ENCODE peak calls at places on chromosomes 12 and 14, in four cellular contexts. J, X, K and V are unnamed samples.

GRCh38 chr12:102441077-102441596 is 39.2 kb downstream of the IGF1 start:
- DNase-seq in X (no peak), K (no peak), J (peak), V (no peak)

GRCh38 chr12:132071837-132072384 is 72.2 kb downstream of the DDX51 start:
- DNase-seq in X (no peak), J (no peak), K (no peak), V (no peak)

GRCh38 chr12:39803151-39803550 is 183.5 kb upstream of the ABCD2 start:
- DNase-seq in J (no peak), K (no peak), X (no peak), V (no peak)

GRCh38 chr12:13195244-13195643 is 1.3 kb upstream of the EMP1 start:
- DNase-seq in J (no peak), K (no peak), X (no peak), V (no peak)

GRCh38 chr12:69996722-69997121 is 171.7 kb downstream of the MYRFL start:
- DNase-seq in X (no peak), K (no peak), J (no peak), V (no peak)

GRCh38 chr12:52385226-52385702 is at the start of gene KRT84:
- DNase-seq in X (no peak), J (no peak), K (no peak), V (no peak)

GRCh38 chr12:67804168-67804567 is 155.6 kb downstream of the DYRK2 start:
- DNase-seq in X (no peak), J (no peak), K (no peak), V (no peak)

GRCh38 chr12:26124491-26125450 is at the start of gene BHLHE41:
- DNase-seq in J (no peak), X (no peak), K (peak), V (no peak)

GRCh38 chr12:63301311-63301710 is 150.3 kb upstream of the AVPR1A start:
- DNase-seq in K (no peak), X (no peak), J (no peak), V (no peak)

GRCh38 chr14:60487211-60487610 is 1.3 kb upstream of the C14orf39 start:
- DNase-seq in X (no peak), K (no peak), J (no peak), V (no peak)

GRCh38 chr12:21940972-21941521 is at the start of gene ABCC9:
- DNase-seq in X (no peak), K (no peak), J (peak), V (no peak)

GRCh38 chr14:69097974-69098373 is 54.9 kb downstream of the DCAF5 start:
- DNase-seq in X (no peak), J (no peak), K (no peak), V (no peak)

GRCh38 chr12:115470977-115471376 is 787.0 kb upstream of the TBX3 start:
- DNase-seq in K (no peak), J (no peak), X (no peak), V (no peak)

GRCh38 chr12:56197921-56198635 is 8.8 kb upstream of the SMARCC2 start:
- DNase-seq in K (no peak), X (no peak), J (no peak), V (no peak)

GRCh38 chr12:68559984-68560822 is 50.5 kb upstream of the RAP1B start:
- DNase-seq in X (no peak), J (peak), K (peak), V (no peak)

GRCh38 chr14:94581127-94581999 is at the start of gene SERPINA5:
- DNase-seq in J (peak), K (no peak), X (no peak), V (no peak)

GRCh38 chr14:49512571-49512970 is 73.6 kb downstream of the RPS29 start:
- DNase-seq in K (no peak), X (no peak), J (no peak), V (no peak)

GRCh38 chr12:12017798-12018197 is 52.9 kb upstream of the BCL2L14 start:
- DNase-seq in K (no peak), X (no peak), J (no peak), V (no peak)

GRCh38 chr14:64645220-64645891 is 58.9 kb upstream of the PLEKHG3 start:
- DNase-seq in X (no peak), K (no peak), J (no peak), V (no peak)

GRCh38 chr12:121767525-121768016 is 25.9 kb downstream of the RHOF start:
- DNase-seq in X (no peak), J (no peak), K (no peak), V (no peak)

GRCh38 chr14:103111297-103111981 is 11.8 kb upstream of the TNFAIP2 start:
- DNase-seq in X (no peak), J (no peak), K (peak), V (no peak)
- TF ChIP-seq SPI1 in X (peak), J (peak), K (peak), V (peak)

DNA sequence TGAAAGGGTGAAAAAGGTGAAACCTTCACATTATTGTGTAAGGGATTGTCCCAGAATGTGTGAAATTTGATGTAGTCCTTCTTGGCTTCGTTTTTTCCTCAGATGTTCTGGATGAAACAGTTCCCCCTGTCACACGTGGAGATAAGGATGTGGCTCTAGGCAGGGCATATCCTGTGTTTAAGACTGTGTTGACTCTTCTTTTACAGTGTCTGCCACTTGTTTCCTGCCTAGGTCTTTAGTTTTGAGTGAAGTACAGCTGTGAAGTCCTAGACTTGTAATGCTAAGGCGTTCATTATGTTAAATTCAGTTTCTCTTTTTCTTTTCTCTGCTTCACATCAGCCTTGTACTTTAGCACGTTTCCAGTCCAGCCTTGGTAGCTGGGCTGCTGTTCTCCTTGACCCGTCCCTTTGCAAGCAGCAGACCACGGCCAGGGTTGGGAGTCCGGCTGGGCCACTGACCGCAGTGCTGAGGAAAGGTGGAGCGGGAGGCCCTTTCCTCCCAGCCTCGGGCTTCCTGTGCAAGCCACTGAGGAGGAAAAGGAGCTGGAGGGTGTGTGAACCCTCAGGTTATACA is 59.1 kb downstream of the RASSF3 start:
- DNase-seq in J (peak), X (peak), K (peak), V (no peak)
- TF ChIP-seq SPI1 in J (no peak), X (no peak), K (peak), V (no peak)

GRCh38 chr14:31205681-31206535 is 1.7 kb downstream of the HECTD1 start:
- DNase-seq in J (peak), K (no peak), X (no peak), V (no peak)
- TF ChIP-seq SPI1 in J (no peak), K (no peak), X (no peak), V (no peak)

GRCh38 chr14:99982449-99983250 is 82.6 kb upstream of the EVL start:
- DNase-seq in X (peak), K (peak), J (peak), V (peak)
- TF ChIP-seq SPI1 in X (peak), K (peak), J (peak), V (peak)

GRCh38 chr14:26719514-26719913 is 121.7 kb upstream of the NOVA1 start:
- DNase-seq in K (no peak), J (no peak), X (no peak), V (no peak)
- TF ChIP-seq SPI1 in K (no peak), J (no peak), X (no peak), V (no peak)

GRCh38 chr14:93009471-93010117 is 86.6 kb downstream of the CHGA start:
- DNase-seq in K (no peak), J (no peak), X (no peak), V (no peak)
- TF ChIP-seq SPI1 in K (no peak), J (no peak), X (no peak), V (no peak)

DNA sequence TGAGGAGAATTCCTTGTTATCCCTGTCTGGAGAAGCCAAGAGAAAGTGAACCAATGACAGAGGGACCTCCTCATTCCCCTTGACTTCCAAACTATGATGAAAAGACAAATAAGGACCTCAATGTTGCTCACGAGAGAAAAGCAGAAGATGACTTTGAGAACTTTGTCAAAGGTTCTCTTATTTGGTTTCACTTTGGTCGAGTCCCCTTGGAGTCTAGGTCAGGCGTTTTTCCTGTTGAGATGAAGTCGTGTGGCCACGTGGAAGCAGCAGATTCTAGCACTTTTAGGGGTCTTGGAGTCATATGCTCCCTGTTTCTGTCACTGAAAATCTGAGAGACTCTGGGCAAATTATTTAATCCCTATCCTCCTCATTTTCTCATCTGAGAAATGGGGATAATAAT is 33.8 kb upstream of the COL2A1 start:
- DNase-seq in X (no peak), K (no peak), J (no peak), V (no peak)
- TF ChIP-seq SPI1 in X (no peak), K (no peak), J (no peak), V (no peak)

GRCh38 chr14:39322807-39323206 is 89.1 kb downstream of the MIA2 start:
- DNase-seq in J (no peak), K (no peak), X (no peak), V (no peak)
- TF ChIP-seq SPI1 in J (no peak), K (no peak), X (no peak), V (no peak)

DNA sequence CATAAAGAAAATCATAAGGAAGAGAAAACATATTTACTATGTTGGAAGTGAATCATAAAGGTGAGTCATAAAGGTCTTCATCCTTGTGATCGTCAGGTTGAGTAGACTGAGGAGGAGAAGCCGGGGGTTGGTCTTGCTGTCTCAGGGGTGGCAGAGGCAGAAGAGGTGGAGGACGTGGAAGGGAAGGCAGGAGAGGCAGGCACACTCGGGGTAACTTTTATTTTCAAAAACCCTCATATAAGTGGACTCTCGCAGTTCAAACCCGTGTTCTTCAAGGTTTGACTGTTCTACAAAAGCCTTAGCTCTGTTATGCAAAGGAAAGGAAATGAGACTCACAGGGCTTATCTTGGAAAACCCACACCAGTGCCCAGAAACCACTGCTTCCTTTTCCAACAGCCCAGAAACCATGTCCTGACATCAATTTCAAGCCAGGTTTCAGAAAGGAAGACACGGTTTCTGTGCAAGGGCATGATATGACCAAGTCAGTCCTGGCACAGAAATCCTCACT is 14.0 kb downstream of the SMCO2 start:
- DNase-seq in K (no peak), J (no peak), X (peak), V (no peak)
- TF ChIP-seq SPI1 in K (no peak), J (no peak), X (no peak), V (no peak)

GRCh38 chr14:51999084-51999483 is 9.7 kb downstream of the RTRAF start:
- DNase-seq in K (no peak), J (no peak), X (no peak), V (no peak)
- TF ChIP-seq SPI1 in K (no peak), J (no peak), X (no peak), V (no peak)